ENCODE peak calls at places on chromosome 22, in seven cellular contexts. G is AG04450, V is colonic mucosa, H is BE2C, B is A549, W is fibroblast of pulmonary artery, F is uterus. E is an unnamed sample.

GRCh38 chr22:19909350-19910179 is 32.0 kb upstream of the COMT start:
- DNase-seq in G (peak; percentile 48), V (peak; percentile 85), H (peak; percentile 89), B (peak; percentile 68), W (peak; percentile 86), F (peak; percentile 84), E (peak; percentile 61)

GRCh38 chr22:30485362-30485988 is 13.7 kb upstream of the SEC14L3 start:
- DNase-seq in G (peak; percentile 8), V (peak; percentile 68), H (peak; percentile 72), B (peak; percentile 61), W (peak; percentile 64), F (peak; percentile 43), E (no peak)

GRCh38 chr22:39144101-39144815 is 8.2 kb downstream of the CBX7 start:
- DNase-seq in G (no peak), V (peak; percentile 64), H (no peak), B (no peak), W (peak; percentile 29), F (peak; percentile 46), E (no peak)

GRCh38 chr22:49633010-49633324 is 194.7 kb downstream of the BRD1 start:
- DNase-seq in G (no peak), V (no peak), H (no peak), B (no peak), W (no peak), F (no peak), E (no peak)

GRCh38 chr22:35102663-35103062 is 36.7 kb downstream of the ISX start:
- DNase-seq in G (no peak), V (peak; percentile 74), H (no peak), B (peak; percentile 27), W (peak; percentile 2), F (no peak), E (no peak)

GRCh38 chr22:17035246-17035645 is 27.2 kb upstream of the GAB4 start:
- DNase-seq in G (no peak), V (no peak), H (no peak), B (no peak), W (no peak), F (no peak), E (no peak)

GRCh38 chr22:49966041-49966715 is 5.6 kb downstream of the PIM3 start:
- DNase-seq in G (no peak), V (peak; percentile 21), H (peak; percentile 12), B (no peak), W (no peak), F (peak; percentile 19), E (no peak)

GRCh38 chr22:49243335-49243734 is 584.3 kb downstream of the BRD1 start:
- DNase-seq in G (no peak), V (no peak), H (no peak), B (no peak), W (no peak), F (no peak), E (no peak)

GRCh38 chr22:30879398-30879797 is 89.2 kb downstream of the MORC2 start:
- DNase-seq in G (no peak), V (no peak), H (no peak), B (no peak), W (no peak), F (no peak), E (no peak)

GRCh38 chr22:32237905-32238304 is 17.2 kb downstream of the SLC5A4 start:
- DNase-seq in G (no peak), V (no peak), H (no peak), B (no peak), W (no peak), F (no peak), E (no peak)

GRCh38 chr22:49411236-49411635 is 416.4 kb downstream of the BRD1 start:
- DNase-seq in G (no peak), V (no peak), H (no peak), B (no peak), W (no peak), F (no peak), E (no peak)

GRCh38 chr22:49368221-49368975 is 459.3 kb downstream of the BRD1 start:
- DNase-seq in G (no peak), V (peak; percentile 2), H (no peak), B (no peak), W (no peak), F (no peak), E (no peak)

GRCh38 chr22:19514831-19515565 is 9.2 kb downstream of the CLDN5 start:
- DNase-seq in G (no peak), V (no peak), H (no peak), B (no peak), W (peak; percentile 5), F (no peak), E (no peak)

GRCh38 chr22:19962909-19963806 is 21.5 kb upstream of the TXNRD2 start:
- DNase-seq in G (no peak), V (peak; percentile 96), H (peak; percentile 50), B (no peak), W (peak; percentile 61), F (no peak), E (no peak)

GRCh38 chr22:28544431-28544868 is 135.2 kb downstream of the TTC28 start:
- DNase-seq in G (no peak), V (no peak), H (no peak), B (no peak), W (no peak), F (no peak), E (no peak)

GRCh38 chr22:50184541-50185383 is 951 bp upstream of the TRABD start:
- DNase-seq in G (no peak), V (no peak), H (no peak), B (no peak), W (no peak), F (peak; percentile 40), E (no peak)

GRCh38 chr22:49677495-49677889 is 150.2 kb downstream of the BRD1 start:
- DNase-seq in G (no peak), V (no peak), H (no peak), B (no peak), W (no peak), F (no peak), E (no peak)

GRCh38 chr22:49933236-49933921 is 14.9 kb downstream of the CRELD2 start:
- DNase-seq in G (no peak), V (no peak), H (no peak), B (no peak), W (no peak), F (peak; percentile 73), E (no peak)

DNA sequence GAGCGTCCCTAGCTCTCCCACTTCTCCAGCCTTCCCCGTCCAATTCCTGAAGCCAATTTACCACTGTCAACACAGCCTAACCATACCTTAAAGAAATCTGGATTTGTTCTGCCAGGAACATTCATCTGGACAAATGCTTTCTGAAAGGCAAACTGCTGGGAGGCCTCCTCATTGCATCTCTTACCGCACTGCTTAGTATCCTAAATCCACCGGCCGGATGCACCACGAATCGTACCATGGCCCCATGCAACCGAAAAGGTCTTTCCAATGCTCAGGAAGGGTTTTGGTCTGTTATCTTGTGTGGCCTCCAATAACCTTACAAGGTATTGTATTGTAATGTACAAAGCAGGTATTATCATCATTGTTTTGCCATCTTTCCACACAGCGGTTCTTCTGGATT is 57.6 kb downstream of the MYH9 start:
- DNase-seq in G (no peak), V (no peak), H (no peak), B (no peak), W (no peak), F (no peak), E (no peak)
- H3K4me3 ChIP-seq in G (no peak overlapping the region), V (no peak overlapping the region), H (no peak overlapping the region), B (no peak overlapping the region), W (no peak overlapping the region), F (no peak overlapping the region), E (no peak overlapping the region)

GRCh38 chr22:46399625-46400024 is 64.1 kb downstream of the TRMU start:
- DNase-seq in G (no peak), V (no peak), H (no peak), B (no peak), W (no peak), F (no peak), E (no peak)
- TF ChIP-seq CTCF in G (no peak), V (no peak), H (no peak), B (no peak), W (no peak), F (no peak), E (no peak)

DNA sequence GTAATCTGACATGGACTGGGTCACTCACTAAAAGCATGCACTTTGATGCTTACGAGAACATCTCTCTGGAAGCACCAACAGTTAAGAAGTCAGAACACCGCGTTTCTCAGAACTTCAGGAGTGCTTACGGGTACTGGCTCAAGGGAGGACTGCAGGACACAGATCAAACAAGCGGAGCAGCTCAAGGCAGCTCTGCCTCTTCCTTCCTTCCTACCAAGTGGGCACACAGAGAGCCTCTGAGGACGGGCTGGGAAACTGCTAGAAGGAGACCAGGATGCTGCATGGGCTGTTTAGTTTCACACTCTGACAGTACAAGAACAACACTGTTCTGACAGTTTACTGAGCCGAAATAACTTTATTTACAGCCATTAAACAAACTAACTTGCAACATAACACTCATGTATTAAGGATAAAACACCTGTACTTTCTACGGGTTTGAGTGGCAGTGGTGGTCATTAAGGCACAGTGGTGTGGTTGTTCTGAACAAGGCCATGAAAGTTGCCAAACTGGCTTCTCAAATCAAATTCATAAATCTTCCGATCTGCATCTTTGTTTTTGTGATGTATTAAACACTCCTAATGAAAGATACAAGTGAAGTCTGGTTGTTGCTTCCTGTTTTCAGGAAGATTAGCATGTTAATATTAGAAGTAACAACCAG is 37.5 kb downstream of the ARFGAP3 start:
- DNase-seq in G (no peak), V (no peak), H (no peak), B (no peak), W (no peak), F (no peak), E (no peak)
- H3K4me3 ChIP-seq in G (no peak overlapping the region), V (no peak overlapping the region), H (no peak overlapping the region), B (no peak overlapping the region), W (no peak overlapping the region), F (no peak overlapping the region), E (no peak overlapping the region)

GRCh38 chr22:48044484-48045060 is 1282.1 kb downstream of the TBC1D22A start:
- DNase-seq in G (no peak), V (no peak), H (no peak), B (no peak), W (no peak), F (no peak), E (no peak)
- TF ChIP-seq CTCF in G (no peak), V (no peak), H (no peak), B (no peak), W (no peak), F (no peak), E (no peak)

DNA sequence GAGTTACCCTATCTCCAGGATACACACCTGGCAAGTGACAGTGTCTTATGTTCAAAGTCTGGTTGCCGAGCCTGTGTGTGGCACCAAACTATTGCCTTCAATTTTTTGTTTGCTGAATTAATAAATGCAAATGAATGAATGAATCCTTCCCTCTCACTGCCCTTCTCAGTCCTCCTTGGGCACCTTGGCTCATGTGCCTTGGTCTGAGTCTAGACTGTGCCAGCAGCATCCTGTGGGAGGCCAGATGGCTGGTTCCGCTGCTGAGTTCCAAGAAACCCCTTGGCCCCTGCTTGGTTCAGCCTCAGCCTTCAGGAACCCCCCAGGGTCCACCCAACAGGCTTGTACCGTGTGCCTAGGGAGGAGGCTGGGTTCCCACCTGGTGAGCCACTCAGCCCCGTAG is 31.0 kb downstream of the TOB2 start:
- DNase-seq in G (no peak), V (no peak), H (no peak), B (no peak), W (no peak), F (no peak), E (no peak)
- H3K4me3 ChIP-seq in G (no peak overlapping the region), V (no peak overlapping the region), H (no peak overlapping the region), B (no peak overlapping the region), W (no peak overlapping the region), F (no peak overlapping the region), E (no peak overlapping the region)